ENCODE peak calls at places on chromosomes 3 and 15, in eight cellular contexts. P is stomach, D is vagina, N is GM23338, X is HCT116, J is endothelial cell of umbilical vein, F is Panc1, I is sigmoid colon. H is an unnamed sample.

GRCh38 chr3:43477600-43477999 is 144.2 kb downstream of the ANO10 start:
- DNase-seq in N (no peak), F (no peak), P (no peak), X (no peak), I (no peak), D (no peak), J (peak; percentile 59), H (no peak)

GRCh38 chr3:158532099-158532734 is 38.8 kb upstream of the MLF1 start:
- DNase-seq in X (peak; percentile 41), F (peak; percentile 32), N (peak; percentile 54), P (no peak), D (no peak), I (no peak), J (peak; percentile 72), H (peak; percentile 25)

GRCh38 chr15:101446527-101447167 is 42.9 kb downstream of the PCSK6 start:
- DNase-seq in D (no peak), N (no peak), X (no peak), F (peak; percentile 79), I (peak; percentile 57), J (no peak), P (peak; percentile 18), H (no peak)

GRCh38 chr3:111943533-111943932 is 35.3 kb upstream of the ABHD10 start:
- DNase-seq in N (no peak), F (no peak), D (no peak), J (no peak), P (no peak), I (no peak), X (no peak), H (no peak)

GRCh38 chr3:98680723-98681122 is 82.4 kb upstream of the ST3GAL6 start:
- DNase-seq in D (no peak), X (peak; percentile 89), J (peak; percentile 36), F (no peak), I (no peak), N (no peak), P (no peak), H (no peak)

GRCh38 chr15:90988249-90988648 is 6.1 kb downstream of the PRC1 start:
- DNase-seq in F (no peak), X (no peak), D (no peak), I (no peak), N (no peak), P (no peak), J (peak; percentile 56), H (no peak)

GRCh38 chr3:74905478-74905877 is 291.0 kb upstream of the CNTN3 start:
- DNase-seq in N (no peak), F (no peak), P (no peak), I (no peak), D (no peak), X (no peak), J (no peak), H (no peak)

GRCh38 chr15:65902373-65902772 is 33.1 kb downstream of the RAB11A start:
- DNase-seq in F (no peak), I (peak; percentile 71), D (no peak), X (peak; percentile 65), J (peak; percentile 21), P (peak; percentile 53), N (peak; percentile 31), H (peak; percentile 96)

GRCh38 chr15:57235865-57236264 is 140.4 kb upstream of the CGNL1 start:
- DNase-seq in P (no peak), D (no peak), X (no peak), J (peak; percentile 61), N (peak; percentile 67), F (no peak), I (no peak), H (no peak)

GRCh38 chr3:10495003-10495402 is 10.4 kb downstream of the ATP2B2 start:
- DNase-seq in D (no peak), J (peak; percentile 20), X (peak; percentile 58), F (no peak), I (no peak), N (peak; percentile 27), P (peak; percentile 51), H (no peak)

GRCh38 chr15:70410371-70410975 is 312.8 kb upstream of the TLE3 start:
- DNase-seq in I (no peak), F (no peak), X (no peak), J (no peak), D (no peak), P (no peak), N (no peak), H (no peak)

GRCh38 chr3:49276475-49277356 is at the start of gene C3orf62:
- DNase-seq in D (peak; percentile 89), F (no peak), N (peak; percentile 94), P (peak; percentile 90), I (peak; percentile 96), X (no peak), J (peak; percentile 87), H (peak; percentile 86)

GRCh38 chr15:27587810-27588209 is 511.3 kb downstream of the OCA2 start:
- DNase-seq in N (peak; percentile 96), P (no peak), D (no peak), I (no peak), J (no peak), X (no peak), F (no peak), H (no peak)

GRCh38 chr15:40342421-40343313 is 1.9 kb upstream of the CCDC9B start:
- DNase-seq in D (no peak), F (no peak), N (no peak), X (no peak), P (no peak), I (no peak), J (peak; percentile 15), H (no peak)

GRCh38 chr3:150449169-150449721 is 41.1 kb downstream of the TSC22D2 start:
- DNase-seq in I (no peak), N (no peak), F (peak; percentile 33), P (no peak), J (peak; percentile 87), X (no peak), D (no peak), H (no peak)

DNA sequence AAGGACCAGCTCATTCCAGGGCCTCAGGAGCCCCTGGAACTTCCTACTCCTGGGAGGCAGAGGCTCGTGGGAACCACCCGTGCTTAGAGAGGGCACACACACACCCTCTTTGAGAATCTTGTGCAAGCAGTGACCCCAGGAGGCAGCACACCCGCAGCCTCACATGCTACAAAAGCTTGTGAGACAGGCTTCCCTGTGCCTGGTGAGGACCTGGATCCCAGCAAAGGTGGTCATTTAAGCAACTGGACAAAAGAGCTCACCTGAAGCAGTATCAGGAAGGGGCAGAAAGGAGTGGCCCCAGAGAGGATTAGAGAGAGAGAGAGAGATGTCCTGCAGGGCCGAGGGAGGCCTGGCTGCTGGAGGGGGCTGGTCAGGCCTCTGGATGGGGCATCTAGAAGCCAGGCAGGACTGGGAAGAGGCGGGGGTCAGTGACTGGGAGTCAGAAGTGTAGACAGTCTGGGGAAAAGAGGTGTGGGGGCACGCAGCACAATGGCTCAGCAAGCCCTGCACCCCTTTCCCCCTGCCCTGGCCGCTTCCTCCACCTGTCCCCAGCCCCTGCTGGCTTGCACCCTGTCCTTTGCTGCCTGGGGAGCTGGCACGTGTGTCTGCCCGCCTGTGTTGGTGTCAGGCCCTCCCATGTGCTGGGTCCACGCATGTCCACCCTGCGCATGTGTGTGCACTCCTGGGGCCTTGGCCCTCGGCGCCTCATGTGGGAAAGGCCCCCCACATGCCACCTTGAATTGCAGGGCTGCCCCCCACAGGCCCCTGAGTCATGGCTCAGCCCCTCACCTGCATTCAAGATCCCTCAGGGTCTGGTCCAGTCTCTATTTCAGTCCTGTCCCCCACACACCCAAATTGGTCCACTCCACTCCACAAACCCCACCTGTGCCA is 36.9 kb downstream of the TSPAN3 start:
- DNase-seq in F (no peak), I (peak; percentile 51), J (no peak), X (no peak), N (no peak), P (peak; percentile 20), D (no peak), H (no peak)
- TF ChIP-seq POLR2AphosphoS5 in F (no peak), I (no peak), J (peak; percentile 13), X (no peak), N (no peak), P (no peak), D (no peak), H (no peak)

GRCh38 chr3:51739100-51739499 is 32.2 kb downstream of the GRM2 start:
- DNase-seq in J (no peak), I (no peak), D (no peak), P (no peak), F (no peak), N (no peak), X (no peak), H (no peak)

GRCh38 chr3:51733859-51734571 is 27.1 kb downstream of the GRM2 start:
- DNase-seq in F (no peak), N (no peak), D (no peak), P (no peak), I (no peak), X (no peak), J (no peak), H (no peak)

GRCh38 chr3:51735039-51735438 is 28.2 kb downstream of the GRM2 start:
- DNase-seq in P (no peak), X (no peak), F (no peak), I (no peak), J (no peak), N (no peak), D (no peak), H (no peak)

GRCh38 chr3:51735950-51736349 is 29.1 kb downstream of the GRM2 start:
- DNase-seq in D (no peak), J (no peak), F (no peak), I (no peak), P (no peak), X (no peak), N (no peak), H (no peak)

DNA sequence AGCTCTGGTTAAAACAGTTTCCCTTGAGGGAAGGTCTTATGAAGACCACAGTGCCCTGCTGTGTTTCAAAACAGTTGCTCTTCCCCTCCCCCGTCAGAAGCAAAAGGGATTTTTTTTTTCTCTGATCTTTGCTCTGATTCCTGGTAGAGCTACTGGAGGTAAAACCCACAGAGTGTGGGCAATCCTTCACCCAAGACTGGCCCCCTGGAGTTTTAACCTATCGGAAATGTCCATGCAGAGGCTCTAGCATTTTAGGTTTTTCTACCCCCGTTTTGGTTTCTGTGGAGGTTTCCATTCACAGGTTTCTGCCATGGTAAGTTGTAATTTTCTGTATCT is 27.7 kb downstream of the GRM2 start:
- DNase-seq in X (no peak), I (no peak), J (no peak), F (no peak), D (no peak), N (peak; percentile 32), P (no peak), H (no peak)
- H3K4me3 ChIP-seq in X (no peak overlapping the region), I (no peak overlapping the region), J (no peak overlapping the region), F (no peak overlapping the region), D (no peak overlapping the region), N (no peak overlapping the region), P (no peak overlapping the region), H (no peak overlapping the region)

GRCh38 chr3:52498134-52499054 is 3.3 kb downstream of the STAB1 start:
- DNase-seq in J (no peak), F (no peak), P (no peak), D (peak; percentile 90), N (no peak), I (peak; percentile 83), X (no peak), H (peak; percentile 99)
- TF ChIP-seq POLR2AphosphoS5 in J (no peak), F (no peak), P (no peak), D (no peak), N (no peak), I (no peak), X (no peak), H (peak; percentile 98)

DNA sequence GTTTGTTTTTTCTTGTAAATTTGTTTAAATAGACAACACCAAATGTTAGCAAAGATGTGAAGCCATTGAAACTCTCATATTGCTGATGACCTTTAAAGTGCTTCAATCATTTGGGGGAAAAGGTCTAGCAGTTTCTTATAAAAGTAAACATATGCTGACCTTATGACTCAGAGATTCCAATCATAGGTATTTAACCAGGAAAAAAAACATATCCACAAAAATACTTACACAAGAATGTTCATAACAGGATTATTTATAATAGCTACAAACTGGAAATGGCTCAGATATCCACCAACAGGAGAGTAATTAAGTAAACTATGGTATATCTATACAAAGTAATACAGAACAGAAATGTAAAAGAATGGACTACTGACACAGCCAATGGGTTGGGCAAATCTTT is 27.1 kb upstream of the RORA start:
- DNase-seq in J (no peak), X (no peak), N (no peak), I (no peak), P (no peak), F (no peak), D (no peak), H (no peak)
- H3K4me3 ChIP-seq in J (no peak overlapping the region), X (no peak overlapping the region), N (no peak overlapping the region), I (no peak overlapping the region), P (no peak overlapping the region), F (no peak overlapping the region), D (no peak overlapping the region), H (no peak overlapping the region)